ENCODE peak calls at places on chromosome 11, in six cellular contexts. P is H1, G is spleen, L is HCT116, O is SK-N-SH, K is GM12878. M is an unnamed sample.

GRCh38 chr11:66288138-66288865 is 641 bp downstream of the YIF1A start:
- DNase-seq in P (no peak), G (no peak), L (no peak), O (peak; percentile 49), K (no peak), M (no peak)

GRCh38 chr11:1534171-1534570 is 37.9 kb downstream of the DUSP8 start:
- DNase-seq in P (no peak), G (no peak), L (no peak), O (no peak), K (no peak), M (no peak)

GRCh38 chr11:134414036-134414731 is 2.1 kb upstream of the B3GAT1 start:
- DNase-seq in P (no peak), G (no peak), L (no peak), O (peak; percentile 55), K (no peak), M (no peak)

GRCh38 chr11:64123102-64123434 is 42.8 kb downstream of the MACROD1 start:
- DNase-seq in P (no peak), G (no peak), L (no peak), O (peak; percentile 71), K (no peak), M (peak; percentile 70)

GRCh38 chr11:83816572-83817187 is 530.5 kb upstream of the CCDC90B start:
- DNase-seq in P (no peak), G (no peak), L (no peak), O (peak; percentile 8), K (no peak), M (no peak)

GRCh38 chr11:68412593-68413475 is 47.7 kb upstream of the PPP6R3 start:
- DNase-seq in P (no peak), G (no peak), L (no peak), O (no peak), K (peak; percentile 85), M (peak; percentile 28)

GRCh38 chr11:17391493-17392355 is 3.3 kb upstream of the KCNJ11 start:
- DNase-seq in P (no peak), G (no peak), L (no peak), O (peak; percentile 12), K (no peak), M (no peak)

GRCh38 chr11:128908391-128909246 is 17.5 kb downstream of the KCNJ5 start:
- DNase-seq in P (no peak), G (no peak), L (peak; percentile 45), O (peak; percentile 74), K (no peak), M (peak; percentile 66)

GRCh38 chr11:16239130-16240105 is 116.9 kb downstream of the SOX6 start:
- DNase-seq in P (no peak), G (no peak), L (no peak), O (no peak), K (no peak), M (no peak)

GRCh38 chr11:105071060-105071732 is 26.1 kb upstream of the CARD16 start:
- DNase-seq in P (no peak), G (no peak), L (no peak), O (no peak), K (no peak), M (no peak)

GRCh38 chr11:18633256-18634139 is 644 bp downstream of the SPTY2D1 start:
- DNase-seq in P (no peak), G (no peak), L (no peak), O (peak; percentile 54), K (peak; percentile 75), M (no peak)

GRCh38 chr11:57100638-57101312 is 81.0 kb upstream of the LRRC55 start:
- DNase-seq in P (no peak), G (no peak), L (no peak), O (peak; percentile 44), K (no peak), M (no peak)

GRCh38 chr11:94088906-94089305 is 39.7 kb upstream of the PANX1 start:
- DNase-seq in P (no peak), G (no peak), L (no peak), O (no peak), K (no peak), M (no peak)

GRCh38 chr11:7630002-7630401 is 43.3 kb downstream of the CYB5R2 start:
- DNase-seq in P (no peak), G (no peak), L (no peak), O (no peak), K (no peak), M (no peak)

GRCh38 chr11:115170133-115170815 is 333.9 kb downstream of the CADM1 start:
- DNase-seq in P (no peak), G (no peak), L (no peak), O (peak; percentile 47), K (no peak), M (no peak)

GRCh38 chr11:10935015-10935564 is 77.2 kb upstream of the ZBED5 start:
- DNase-seq in P (no peak), G (no peak), L (no peak), O (no peak), K (no peak), M (no peak)

GRCh38 chr11:86134580-86135318 is 65.9 kb upstream of the PICALM start:
- DNase-seq in P (no peak), G (no peak), L (no peak), O (no peak), K (no peak), M (no peak)

GRCh38 chr11:57568330-57568766 is 876 bp upstream of the UBE2L6 start:
- DNase-seq in P (peak; percentile 63), G (no peak), L (peak; percentile 56), O (no peak), K (peak; percentile 51), M (no peak)

GRCh38 chr11:105297463-105297862 is 157.9 kb upstream of the CARD18 start:
- DNase-seq in P (no peak), G (no peak), L (no peak), O (no peak), K (no peak), M (no peak)

GRCh38 chr11:78753297-78753696 is 178.6 kb upstream of the NARS2 start:
- DNase-seq in P (no peak), G (no peak), L (no peak), O (no peak), K (no peak), M (no peak)

GRCh38 chr11:4560462-4560861 is 15.5 kb downstream of the OR52M1 start:
- DNase-seq in P (no peak), G (no peak), L (no peak), O (no peak), K (no peak), M (no peak)

GRCh38 chr11:111524056-111524455 is 9.5 kb downstream of the HOATZ start:
- DNase-seq in P (no peak), G (no peak), L (no peak), O (no peak), K (no peak), M (no peak)

GRCh38 chr11:45273509-45273908 is 12.6 kb downstream of the SYT13 start:
- DNase-seq in P (no peak), G (no peak), L (no peak), O (no peak), K (no peak), M (no peak)

GRCh38 chr11:64784813-64785581 is 6.7 kb upstream of the SF1 start:
- DNase-seq in P (no peak), G (no peak), L (no peak), O (no peak), K (no peak), M (no peak)

GRCh38 chr11:81869337-81870065 is 864.2 kb downstream of the FAM181B start:
- DNase-seq in P (no peak), G (peak; percentile 76), L (no peak), O (no peak), K (peak; percentile 99), M (no peak)

GRCh38 chr11:44223261-44223660 is 86.7 kb downstream of the ALX4 start:
- DNase-seq in P (no peak), G (no peak), L (no peak), O (no peak), K (no peak), M (no peak)

GRCh38 chr11:60125962-60126585 is 37.6 kb downstream of the MS4A2 start:
- DNase-seq in P (no peak), G (no peak), L (no peak), O (no peak), K (no peak), M (no peak)

GRCh38 chr11:77109236-77110019 is 6.8 kb downstream of the OMP start:
- DNase-seq in P (no peak), G (no peak), L (no peak), O (no peak), K (no peak), M (no peak)

DNA sequence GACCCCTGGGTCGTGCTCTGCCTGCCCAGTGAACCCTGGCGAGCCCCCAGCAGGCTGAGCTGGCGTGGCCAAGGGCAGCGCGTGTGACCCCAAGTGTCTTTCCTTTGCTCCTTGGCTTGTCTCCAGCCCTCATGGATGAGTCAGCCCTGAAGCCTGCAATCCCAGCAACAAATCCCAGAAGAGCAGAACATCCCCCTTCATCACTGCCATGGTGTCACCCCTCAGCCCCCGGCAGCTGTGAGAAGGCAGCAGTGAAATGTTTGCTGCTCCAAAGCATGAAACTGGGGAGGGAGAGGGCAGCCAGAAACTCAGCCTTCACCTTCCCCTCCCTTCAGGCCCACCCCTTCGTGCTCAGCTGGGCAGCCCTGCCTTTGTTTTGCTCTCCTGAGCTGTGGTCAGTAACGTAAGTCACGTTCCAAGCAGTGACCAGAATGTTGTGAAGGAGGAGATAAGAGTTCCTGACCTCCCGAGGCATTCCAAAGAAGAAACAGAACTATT is 29.8 kb downstream of the ADAMTS15 start:
- DNase-seq in P (no peak), G (no peak), L (no peak), O (peak; percentile 55), K (no peak), M (peak; percentile 44)
- H3K27ac ChIP-seq in P (no peak overlapping the region), G (peak overlapping the region; percentile 62), L (no peak overlapping the region), O (peak overlapping the region; percentile 58), K (no peak overlapping the region), M (peak overlapping the region; percentile 76)

GRCh38 chr11:62445314-62445740 is 26.5 kb downstream of the SCGB1A1 start:
- DNase-seq in P (no peak), G (no peak), L (no peak), O (no peak), K (no peak), M (peak; percentile 83)
- TF ChIP-seq POLR2AphosphoS5 in P (no peak), G (no peak), L (no peak), O (no peak), K (no peak), M (no peak)

GRCh38 chr11:118239509-118239908 is 12.7 kb downstream of the MPZL3 start:
- DNase-seq in P (no peak), G (no peak), L (no peak), O (no peak), K (no peak), M (no peak)
- H3K27ac ChIP-seq in P (no peak overlapping the region), G (peak overlapping the region; percentile 81), L (no peak overlapping the region), O (no peak overlapping the region), K (no peak overlapping the region), M (no peak overlapping the region)

DNA sequence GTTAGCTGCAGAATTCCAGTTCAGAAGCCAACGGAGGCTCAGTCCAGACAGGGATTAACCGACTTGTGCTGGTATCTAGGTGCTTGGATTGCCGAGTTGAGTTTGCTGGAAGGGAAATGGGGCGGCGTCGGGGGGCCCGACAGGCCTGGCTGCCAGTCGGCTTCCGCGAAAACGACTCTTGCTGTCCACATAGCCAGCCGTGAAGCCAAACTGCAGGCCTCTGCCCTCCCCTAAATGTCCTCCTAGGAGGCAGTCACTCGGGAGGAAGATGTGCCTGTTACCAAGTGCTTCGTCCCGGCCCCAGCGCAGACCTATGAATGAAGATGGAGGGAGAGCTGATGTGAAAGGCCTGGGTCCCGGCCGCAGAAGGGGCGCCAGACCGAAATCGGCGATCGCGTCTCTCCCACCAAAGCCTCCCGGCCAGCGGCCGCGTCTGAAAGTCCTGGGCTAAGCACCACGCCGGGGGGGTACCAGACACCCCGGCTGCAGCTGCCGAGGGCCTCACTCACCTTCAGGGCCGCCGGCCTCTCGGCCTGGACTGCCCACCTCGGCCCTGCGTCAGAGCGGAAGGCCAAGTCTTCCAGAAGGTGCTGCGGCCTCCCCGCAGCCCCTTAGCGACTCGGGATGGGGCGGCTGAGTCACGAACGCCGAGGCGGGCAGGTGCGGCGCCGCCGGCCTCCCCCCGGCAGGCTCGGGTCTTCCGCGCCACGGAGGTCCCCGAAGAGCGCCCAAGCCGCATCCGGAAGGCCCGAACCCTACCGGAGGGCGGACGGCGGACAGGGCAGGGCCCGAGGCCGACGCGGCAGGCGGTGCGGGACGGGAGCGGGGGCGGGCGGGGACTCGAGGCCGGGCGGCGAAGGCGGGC is 7.5 kb downstream of the DPAGT1 start:
- DNase-seq in P (no peak), G (peak; percentile 92), L (no peak), O (peak; percentile 40), K (no peak), M (peak; percentile 33)
- TF ChIP-seq POLR2AphosphoS5 in P (no peak), G (no peak), L (peak; percentile 49), O (peak; percentile 59), K (no peak), M (no peak)

M was measured in breast epithelium.